ENCODE peak calls at places on chromosomes 11 and 22, in five cellular contexts. C is HFFc6, F is amniotic stem cell, B is H9, Z is glomerular endothelial cell. M is an unnamed sample.

GRCh38 chr11:67539588-67539987 is 16.3 kb upstream of the CABP2 start:
- DNase-seq in C (no peak), F (no peak), B (no peak), Z (no peak), M (no peak)

GRCh38 chr22:22928666-22929380 is 41.2 kb downstream of the IGLL5 start:
- DNase-seq in C (peak; percentile 31), F (no peak), B (no peak), Z (no peak), M (no peak)

GRCh38 chr22:47287516-47287915 is 525.1 kb downstream of the TBC1D22A start:
- DNase-seq in C (no peak), F (no peak), B (no peak), Z (no peak), M (no peak)

GRCh38 chr11:12201016-12201985 is 90.9 kb downstream of the MICAL2 start:
- DNase-seq in C (peak; percentile 96), F (peak; percentile 80), B (no peak), Z (peak; percentile 96), M (no peak)

GRCh38 chr11:10076458-10077141 is 217.4 kb downstream of the SBF2 start:
- DNase-seq in C (peak; percentile 11), F (no peak), B (peak; percentile 77), Z (no peak), M (peak; percentile 78)

GRCh38 chr11:62489204-62489603 is 57.4 kb downstream of the AHNAK start:
- DNase-seq in C (peak; percentile 43), F (no peak), B (no peak), Z (no peak), M (no peak)

GRCh38 chr11:113363996-113364641 is 23.5 kb upstream of the ANKK1 start:
- DNase-seq in C (no peak), F (no peak), B (no peak), Z (no peak), M (no peak)

GRCh38 chr22:44821741-44822425 is 69.5 kb downstream of the ARHGAP8 start:
- DNase-seq in C (no peak), F (no peak), B (no peak), Z (no peak), M (no peak)

GRCh38 chr11:59822989-59823566 is 12.5 kb upstream of the MRPL16 start:
- DNase-seq in C (peak; percentile 64), F (peak; percentile 8), B (no peak), Z (no peak), M (peak; percentile 32)

GRCh38 chr11:1679881-1680280 is 17.1 kb upstream of the KRTAP5-6 start:
- DNase-seq in C (no peak), F (no peak), B (no peak), Z (no peak), M (no peak)

GRCh38 chr22:47204002-47204979 is 441.8 kb downstream of the TBC1D22A start:
- DNase-seq in C (no peak), F (no peak), B (no peak), Z (no peak), M (no peak)

GRCh38 chr11:33913991-33914390 is 22.1 kb upstream of the LMO2 start:
- DNase-seq in C (no peak), F (no peak), B (no peak), Z (no peak), M (no peak)

GRCh38 chr11:57263351-57263750 is 26.3 kb upstream of the APLNR start:
- DNase-seq in C (no peak), F (no peak), B (no peak), Z (no peak), M (no peak)

GRCh38 chr11:118691926-118692830 is 12.7 kb upstream of the TREH start:
- DNase-seq in C (peak; percentile 32), F (no peak), B (no peak), Z (no peak), M (no peak)

GRCh38 chr22:23256986-23257888 is 76.9 kb downstream of the BCR start:
- DNase-seq in C (peak; percentile 10), F (no peak), B (no peak), Z (no peak), M (no peak)

GRCh38 chr11:118306556-118306955 is 2.0 kb downstream of the CD3E start:
- DNase-seq in C (no peak), F (no peak), B (no peak), Z (no peak), M (no peak)

GRCh38 chr11:109972181-109972715 is 120.9 kb upstream of the ZC3H12C start:
- DNase-seq in C (no peak), F (no peak), B (no peak), Z (no peak), M (no peak)

M was measured in iPS-NIHi11.